ENCODE peak calls at places on chromosomes 13 and 19, in six cellular contexts. B, S, T, N, J and M are unnamed samples.

GRCh38 chr13:19085258-19085657 is 96.4 kb downstream of the TUBA3C start:
- DNase-seq in B (no peak), S (no peak), T (no peak), N (no peak), J (no peak), M (no peak)

GRCh38 chr19:42052241-42052863 is 17.7 kb downstream of the GRIK5 start:
- DNase-seq in B (no peak), S (no peak), T (no peak), N (no peak), J (no peak), M (no peak)

GRCh38 chr19:22608441-22608840 is 25.7 kb upstream of the ZNF492 start:
- DNase-seq in B (no peak), S (no peak), T (no peak), N (no peak), J (no peak), M (no peak)

GRCh38 chr19:47713046-47714021 is at the start of gene EHD2:
- DNase-seq in B (peak), S (peak), T (peak), N (no peak), J (no peak), M (no peak)

GRCh38 chr13:37139356-37139755 is 33.9 kb upstream of the CSNK1A1L start:
- DNase-seq in B (no peak), S (no peak), T (no peak), N (no peak), J (no peak), M (no peak)

GRCh38 chr19:51094696-51095279 is 12.1 kb upstream of the KLK14 start:
- DNase-seq in B (peak), S (peak), T (peak), N (no peak), J (peak), M (no peak)

GRCh38 chr13:113930711-113931637 is 42.9 kb downstream of the C13orf46 start:
- DNase-seq in B (no peak), S (no peak), T (no peak), N (no peak), J (no peak), M (no peak)

GRCh38 chr13:29310806-29311205 is 284.7 kb downstream of the SLC7A1 start:
- DNase-seq in B (no peak), S (no peak), T (no peak), N (no peak), J (no peak), M (no peak)

GRCh38 chr13:51881296-51881695 is 19.5 kb downstream of the CCDC70 start:
- DNase-seq in B (no peak), S (no peak), T (no peak), N (no peak), J (no peak), M (no peak)

GRCh38 chr13:103002279-103002678 is 63.9 kb downstream of the SLC10A2 start:
- DNase-seq in B (no peak), S (peak), T (peak), N (no peak), J (no peak), M (no peak)

GRCh38 chr19:57248646-57249045 is 8.2 kb downstream of the ZNF805 start:
- DNase-seq in B (no peak), S (no peak), T (no peak), N (no peak), J (no peak), M (no peak)

GRCh38 chr13:92433386-92433785 is 793.2 kb upstream of the GPC6 start:
- DNase-seq in B (no peak), S (no peak), T (no peak), N (no peak), J (no peak), M (no peak)

GRCh38 chr19:35549879-35550523 is 4.6 kb downstream of the TMEM147 start:
- DNase-seq in B (no peak), S (no peak), T (no peak), N (no peak), J (no peak), M (no peak)

GRCh38 chr13:23159205-23159586 is 21.6 kb upstream of the SGCG start:
- DNase-seq in B (no peak), S (no peak), T (peak), N (no peak), J (peak), M (no peak)

GRCh38 chr19:51097796-51098195 is 10.4 kb downstream of the CTU1 start:
- DNase-seq in B (no peak), S (no peak), T (no peak), N (no peak), J (no peak), M (no peak)

GRCh38 chr13:28056970-28057712 is 43.2 kb downstream of the FLT3 start:
- DNase-seq in B (no peak), S (no peak), T (no peak), N (no peak), J (no peak), M (no peak)

GRCh38 chr13:28055362-28055761 is 45.0 kb downstream of the FLT3 start:
- DNase-seq in B (no peak), S (no peak), T (no peak), N (no peak), J (no peak), M (no peak)

GRCh38 chr13:28056426-28056825 is 44.0 kb downstream of the FLT3 start:
- DNase-seq in B (no peak), S (no peak), T (no peak), N (no peak), J (no peak), M (no peak)

DNA sequence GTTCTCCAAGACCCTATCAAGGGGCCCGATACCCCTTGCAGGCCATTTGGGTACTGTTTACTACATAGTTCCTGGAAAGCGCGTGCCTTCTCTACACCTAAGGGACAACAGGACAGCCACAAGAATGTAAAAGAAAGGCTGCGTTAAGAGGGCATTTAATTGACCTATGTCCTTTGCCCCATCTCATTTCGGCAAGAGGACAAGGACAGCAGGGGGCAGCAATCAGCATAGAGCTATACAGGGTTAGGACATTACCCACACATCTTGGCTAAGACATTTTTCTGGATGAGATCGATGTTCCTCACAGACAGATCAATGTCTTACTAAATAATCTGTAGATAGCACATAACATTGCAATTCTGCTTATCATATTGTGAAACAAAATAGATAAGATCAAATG is 41.2 kb downstream of the FLT3 start:
- DNase-seq in B (peak), S (peak), T (peak), N (no peak), J (no peak), M (no peak)
- TF ChIP-seq CTCF in B (no peak), S (peak), T (peak), N (no peak), J (peak), M (peak)

DNA sequence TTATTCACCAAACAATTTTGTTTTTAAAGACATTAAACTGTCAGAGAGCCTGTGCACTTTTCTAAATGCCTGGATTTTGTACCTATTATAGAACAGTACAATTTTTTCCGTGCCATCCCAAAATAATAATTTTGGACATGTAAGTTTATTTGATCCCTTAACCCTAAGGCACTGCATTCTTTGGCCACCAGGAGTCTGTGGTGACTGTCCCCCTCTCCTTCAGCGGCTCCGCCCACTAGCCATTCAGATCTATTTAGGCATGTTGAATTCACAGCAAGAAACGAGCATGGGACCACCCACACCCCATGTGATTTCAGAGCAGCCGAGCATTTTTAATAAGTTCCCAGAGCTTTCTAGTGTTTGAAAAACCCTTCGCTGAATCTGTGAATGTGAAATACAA is 567.5 kb downstream of the MYO16 start:
- DNase-seq in B (no peak), S (no peak), T (peak), N (no peak), J (no peak), M (no peak)
- TF ChIP-seq CTCF in B (no peak), S (peak), T (no peak), N (no peak), J (peak), M (peak)

GRCh38 chr19:33689138-33689746 is 67.5 kb downstream of the CHST8 start:
- DNase-seq in B (no peak), S (no peak), T (no peak), N (no peak), J (no peak), M (no peak)

GRCh38 chr19:33688657-33688992 is 66.9 kb downstream of the CHST8 start:
- DNase-seq in B (no peak), S (no peak), T (no peak), N (no peak), J (no peak), M (no peak)

GRCh38 chr19:33686246-33686645 is 64.5 kb downstream of the CHST8 start:
- DNase-seq in B (no peak), S (no peak), T (no peak), N (no peak), J (no peak), M (no peak)

GRCh38 chr19:33686687-33687541 is 65.2 kb downstream of the CHST8 start:
- DNase-seq in B (no peak), S (no peak), T (no peak), N (no peak), J (no peak), M (no peak)

DNA sequence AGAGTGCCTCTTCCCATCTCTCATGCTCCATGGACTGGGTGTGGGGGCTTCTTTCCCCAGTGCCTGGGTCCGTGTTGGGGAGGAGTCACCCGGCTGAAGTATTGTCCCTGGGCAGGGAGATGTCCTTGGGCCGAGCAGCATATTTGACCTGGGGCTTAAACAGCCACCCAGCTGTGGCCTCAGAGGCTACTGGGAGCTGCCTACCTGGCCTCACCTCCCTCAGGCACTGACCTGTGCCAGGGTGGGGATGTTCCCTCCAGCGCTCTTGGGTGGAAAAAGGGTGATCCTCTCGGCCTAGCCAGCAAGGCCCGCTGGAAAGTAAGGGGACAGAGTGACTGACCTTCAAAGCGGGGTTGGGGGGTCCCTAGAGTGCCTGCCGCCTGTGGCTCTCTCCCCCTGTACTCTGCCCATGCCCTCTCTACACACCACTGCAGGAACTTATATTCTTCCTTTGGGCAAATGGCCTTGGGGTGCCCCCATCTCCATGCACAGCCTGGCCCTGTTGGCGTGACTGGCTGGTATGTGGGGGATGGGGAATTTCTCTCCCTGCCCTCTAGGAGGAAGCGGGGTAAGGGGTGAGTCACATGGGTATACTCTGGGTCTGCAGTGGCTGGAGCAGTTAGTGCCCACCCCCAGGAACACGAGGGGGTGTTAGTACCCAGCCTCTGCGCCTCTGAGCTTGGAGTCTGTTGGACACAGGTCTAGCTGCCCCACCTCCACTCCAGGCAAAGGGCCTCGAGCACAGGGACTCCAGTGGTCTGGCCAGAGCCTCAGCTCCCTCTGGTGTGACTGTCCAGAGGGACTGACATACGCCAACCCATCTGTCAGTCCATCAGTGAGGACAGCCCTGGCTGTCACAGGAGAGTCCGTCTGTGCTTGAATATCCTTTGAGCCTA is 66.3 kb downstream of the CHST8 start:
- DNase-seq in B (no peak), S (no peak), T (no peak), N (no peak), J (no peak), M (no peak)
- TF ChIP-seq CTCF in B (no peak), S (no peak), T (no peak), N (no peak), J (no peak), M (no peak)

DNA sequence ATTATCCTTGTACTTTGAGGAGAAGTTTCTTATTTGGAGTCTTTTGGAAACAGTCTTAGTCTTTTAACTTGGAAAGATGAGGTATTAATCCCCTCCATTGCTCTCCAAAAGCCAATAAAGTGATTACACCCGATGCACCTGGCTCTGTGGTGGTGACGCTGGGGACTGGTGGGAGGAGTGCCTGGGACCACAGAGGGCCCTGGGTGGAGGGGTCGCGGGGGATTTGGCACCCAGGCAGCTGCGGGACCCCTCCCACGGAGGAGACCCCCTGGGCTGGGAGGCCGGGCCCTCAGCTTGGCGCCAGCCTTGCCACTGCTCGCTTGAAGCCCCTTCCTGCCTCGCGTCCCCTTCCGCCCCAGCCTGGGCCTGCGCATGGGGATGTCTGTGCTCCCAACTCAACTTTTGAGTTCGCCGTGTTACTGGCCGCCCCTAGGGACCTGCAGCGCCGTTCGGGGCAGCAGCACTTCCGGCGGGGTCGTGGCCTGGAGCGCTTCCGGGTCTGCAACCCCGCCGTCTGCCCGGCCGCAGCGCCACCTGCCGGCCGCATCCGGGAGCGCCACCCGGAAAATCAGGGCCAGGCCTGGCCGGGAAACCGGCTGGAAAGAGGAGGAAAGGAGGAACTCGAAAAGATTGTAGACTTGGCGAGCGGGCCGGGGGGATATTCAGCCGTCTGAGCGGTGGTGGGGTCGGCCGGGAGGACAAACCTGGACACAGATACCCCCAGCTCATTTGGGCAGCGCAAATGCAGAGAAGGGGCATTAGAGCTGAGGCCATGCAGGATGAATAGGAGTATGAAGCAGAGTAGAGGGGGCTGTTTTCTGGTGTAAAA is 8.4 kb downstream of the PEAK3 start:
- DNase-seq in B (peak), S (peak), T (peak), N (no peak), J (peak), M (no peak)
- TF ChIP-seq CTCF in B (peak), S (peak), T (peak), N (peak), J (peak), M (peak)

DNA sequence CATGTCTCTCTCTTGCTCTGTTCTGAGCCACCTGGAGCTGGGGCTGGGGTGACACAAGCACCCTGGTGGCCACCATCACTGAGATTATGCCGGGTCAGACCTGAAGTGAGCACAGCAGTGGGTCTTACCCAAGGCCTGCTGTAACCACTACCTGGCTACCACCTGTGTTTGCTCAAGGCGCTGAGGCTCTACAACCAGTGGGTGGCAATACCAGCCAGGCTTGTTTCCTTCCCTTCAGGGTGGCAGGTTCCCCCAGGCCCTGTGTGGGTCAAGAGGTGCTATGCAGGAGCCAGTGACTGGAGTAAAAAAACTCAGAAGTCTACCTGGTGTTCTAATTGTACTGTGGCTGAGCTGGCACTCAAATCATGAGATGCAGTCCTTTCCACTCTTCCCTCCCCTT is 8.0 kb upstream of the ZNF443 start:
- DNase-seq in B (no peak), S (no peak), T (no peak), N (no peak), J (no peak), M (no peak)
- TF ChIP-seq CTCF in B (no peak), S (no peak), T (no peak), N (no peak), J (no peak), M (no peak)

DNA sequence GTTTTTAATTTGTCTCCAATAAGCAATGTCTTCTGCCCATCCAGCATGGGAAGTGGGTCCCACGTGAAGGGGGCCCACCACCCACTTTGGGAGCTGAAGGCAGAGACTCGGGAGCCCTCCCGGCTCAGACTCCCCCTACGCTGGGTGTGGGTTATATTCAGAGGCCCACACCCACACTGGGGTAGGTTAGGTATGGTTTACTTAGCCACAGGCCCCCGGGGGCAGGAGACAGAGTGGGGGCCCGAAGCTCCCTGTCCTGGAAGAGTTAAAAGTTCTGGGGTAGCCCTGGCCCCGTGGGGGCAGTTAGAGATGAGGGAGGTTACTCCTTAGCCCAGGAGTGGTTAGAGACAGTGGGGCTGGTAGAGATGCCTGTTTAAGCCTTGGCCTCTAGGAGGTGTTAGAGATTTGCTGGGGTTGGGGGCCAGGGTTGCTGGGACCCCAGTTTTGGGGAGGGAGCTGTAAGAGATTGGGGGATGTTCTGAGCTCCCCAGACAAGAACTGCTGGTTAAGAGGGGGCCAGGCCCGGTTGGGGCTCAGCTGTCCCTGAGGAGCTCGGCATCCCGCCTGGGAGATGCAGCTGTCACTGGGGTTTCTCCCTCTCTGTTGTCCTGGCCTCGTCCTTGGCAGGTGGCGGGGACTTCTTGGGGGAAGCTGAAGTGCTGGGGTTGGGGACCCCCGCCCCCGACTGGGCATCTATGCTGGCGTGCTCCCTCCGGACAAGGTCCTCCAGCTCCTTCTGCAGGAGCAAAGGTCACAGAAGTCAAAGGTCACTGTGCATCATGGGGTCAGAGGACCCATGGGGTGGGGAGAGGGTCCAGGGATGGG is 712 bp upstream of the RINL start:
- DNase-seq in B (no peak), S (no peak), T (no peak), N (no peak), J (no peak), M (no peak)
- TF ChIP-seq CTCF in B (no peak), S (no peak), T (no peak), N (no peak), J (no peak), M (no peak)

GRCh38 chr19:4059493-4059880 is 7.2 kb downstream of the ZBTB7A start:
- DNase-seq in B (no peak), S (no peak), T (no peak), N (no peak), J (no peak), M (no peak)

GRCh38 chr19:4060621-4061177 is 6.0 kb downstream of the ZBTB7A start:
- DNase-seq in B (no peak), S (no peak), T (no peak), N (no peak), J (no peak), M (no peak)

GRCh38 chr19:4058696-4059492 is 7.8 kb downstream of the ZBTB7A start:
- DNase-seq in B (no peak), S (no peak), T (no peak), N (no peak), J (no peak), M (no peak)

GRCh38 chr19:4059931-4060620 is 6.6 kb downstream of the ZBTB7A start:
- DNase-seq in B (peak), S (peak), T (no peak), N (no peak), J (no peak), M (no peak)

GRCh38 chr19:4057913-4058695 is 8.6 kb downstream of the ZBTB7A start:
- DNase-seq in B (peak), S (peak), T (no peak), N (no peak), J (no peak), M (peak)
- TF ChIP-seq CTCF in B (no peak), S (no peak), T (peak), N (peak), J (no peak), M (peak)

GRCh38 chr13:71580614-71581013 is 286.4 kb downstream of the DACH1 start:
- DNase-seq in B (no peak), S (no peak), T (no peak), N (no peak), J (no peak), M (no peak)

GRCh38 chr13:71578048-71578447 is 289.0 kb downstream of the DACH1 start:
- DNase-seq in B (no peak), S (no peak), T (no peak), N (no peak), J (no peak), M (no peak)

DNA sequence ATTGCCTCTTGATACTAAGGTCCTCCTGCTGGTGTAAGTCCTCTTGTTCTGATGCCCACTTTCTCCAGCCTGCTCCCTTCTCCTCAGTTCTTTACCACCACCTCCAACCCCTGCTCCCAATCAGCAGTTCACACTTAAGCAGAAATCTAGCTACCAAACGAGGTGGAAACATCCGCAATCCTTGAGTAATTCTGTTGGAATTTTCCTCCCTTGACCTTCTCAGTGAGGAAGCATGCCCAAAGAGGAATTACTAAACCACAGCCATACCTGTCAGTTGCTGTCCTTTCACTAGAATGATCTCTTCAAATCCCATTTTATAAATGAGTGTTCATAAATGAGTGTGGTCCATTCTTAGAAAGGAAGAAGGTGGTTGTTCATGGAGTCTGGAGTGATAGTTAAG is 289.9 kb downstream of the DACH1 start:
- DNase-seq in B (peak), S (peak), T (no peak), N (no peak), J (no peak), M (no peak)
- TF ChIP-seq CTCF in B (no peak), S (no peak), T (no peak), N (no peak), J (no peak), M (no peak)